ENCODE peak calls at places on chromosomes 2 and 18, in seven cellular contexts. E is GM23248, F is hepatocyte, J is GM23338, I is neural progenitor cell, Y is MM.1S, P is HCT116. X is an unnamed sample.

GRCh38 chr2:237125967-237126366 is 40.3 kb downstream of the COPS8 start:
- DNase-seq in I (no peak), Y (no peak), J (no peak), E (no peak), P (no peak), F (peak; percentile 59), X (no peak)

GRCh38 chr2:105655244-105655643 is 89.5 kb upstream of the NCK2 start:
- DNase-seq in J (no peak), F (no peak), E (peak; percentile 11), P (no peak), I (no peak), Y (no peak), X (no peak)

GRCh38 chr2:217752714-217753459 is 249.9 kb downstream of the TNS1 start:
- DNase-seq in P (no peak), Y (no peak), J (no peak), F (no peak), E (no peak), I (no peak), X (no peak)

GRCh38 chr2:74191596-74192380 is 6.6 kb upstream of the MTHFD2 start:
- DNase-seq in Y (no peak), I (no peak), F (no peak), J (peak; percentile 37), E (no peak), P (no peak), X (no peak)

GRCh38 chr2:3605013-3605961 is 10.4 kb downstream of the COLEC11 start:
- DNase-seq in E (peak; percentile 64), Y (no peak), J (peak; percentile 24), I (no peak), F (no peak), P (peak; percentile 82), X (peak; percentile 48)

GRCh38 chr2:9228781-9229469 is 22.3 kb downstream of the ASAP2 start:
- DNase-seq in F (no peak), J (no peak), E (no peak), Y (no peak), I (no peak), P (no peak), X (no peak)

GRCh38 chr18:79740741-79741700 is 56.7 kb upstream of the KCNG2 start:
- DNase-seq in E (no peak), I (no peak), J (no peak), Y (no peak), P (no peak), F (no peak), X (no peak)

GRCh38 chr2:150888337-150888736 is 373.3 kb downstream of the RBM43 start:
- DNase-seq in E (peak; percentile 73), I (no peak), J (no peak), F (no peak), Y (no peak), P (no peak), X (no peak)

GRCh38 chr2:73830871-73831401 is 2.2 kb downstream of the STAMBP start:
- DNase-seq in E (peak; percentile 91), I (no peak), Y (no peak), F (no peak), P (no peak), J (no peak), X (peak; percentile 89)

GRCh38 chr2:43368483-43369385 is 142.3 kb upstream of the ZFP36L2 start:
- DNase-seq in J (no peak), F (no peak), Y (no peak), I (no peak), P (no peak), E (peak; percentile 59), X (no peak)

GRCh38 chr2:54724560-54725342 is 1.3 kb downstream of the EML6 start:
- DNase-seq in I (peak; percentile 80), Y (peak; percentile 21), J (peak; percentile 53), F (peak; percentile 54), E (peak; percentile 53), P (no peak), X (peak; percentile 25)

GRCh38 chr2:160893581-160893980 is 266.6 kb upstream of the TANK start:
- DNase-seq in J (no peak), P (no peak), F (no peak), E (no peak), Y (no peak), I (no peak), X (no peak)

GRCh38 chr2:10579441-10580169 is 110.2 kb downstream of the NOL10 start:
- DNase-seq in Y (no peak), P (no peak), F (no peak), E (no peak), I (no peak), J (no peak), X (no peak)

GRCh38 chr2:235842941-235843340 is 325.2 kb downstream of the GBX2 start:
- DNase-seq in Y (no peak), I (no peak), E (no peak), F (no peak), P (no peak), J (no peak), X (no peak)

GRCh38 chr2:37767051-37767450 is 95.6 kb upstream of the CDC42EP3 start:
- DNase-seq in E (peak; percentile 33), Y (no peak), I (no peak), J (no peak), F (no peak), P (no peak), X (no peak)

GRCh38 chr18:59180150-59180845 is 39.7 kb upstream of the GRP start:
- DNase-seq in I (no peak), E (peak; percentile 69), Y (no peak), J (no peak), P (no peak), F (no peak), X (no peak)

GRCh38 chr2:28420717-28421116 is 28.1 kb downstream of the FOSL2 start:
- DNase-seq in F (no peak), J (no peak), P (no peak), E (no peak), Y (no peak), I (no peak), X (no peak)

GRCh38 chr2:55827855-55828254 is 95.7 kb downstream of the EFEMP1 start:
- DNase-seq in E (peak; percentile 37), Y (no peak), F (no peak), J (no peak), I (no peak), P (no peak), X (peak; percentile 49)

GRCh38 chr2:43158259-43158880 is 68.0 kb downstream of the ZFP36L2 start:
- DNase-seq in I (no peak), E (peak; percentile 90), P (peak; percentile 19), J (no peak), F (peak; percentile 72), Y (no peak), X (peak; percentile 86)

GRCh38 chr2:2234398-2234797 is 96.7 kb downstream of the MYT1L start:
- DNase-seq in Y (no peak), E (no peak), J (peak; percentile 10), F (no peak), I (peak; percentile 15), P (no peak), X (no peak)

GRCh38 chr2:206253125-206253787 is 21.2 kb upstream of the ZDBF2 start:
- DNase-seq in E (no peak), J (no peak), I (peak; percentile 49), Y (no peak), F (no peak), P (no peak), X (no peak)
- TF ChIP-seq EZH2 in E (no peak), J (no peak), I (peak; percentile 71), Y (no peak), F (peak; percentile 18), P (no peak), X (no peak)

DNA sequence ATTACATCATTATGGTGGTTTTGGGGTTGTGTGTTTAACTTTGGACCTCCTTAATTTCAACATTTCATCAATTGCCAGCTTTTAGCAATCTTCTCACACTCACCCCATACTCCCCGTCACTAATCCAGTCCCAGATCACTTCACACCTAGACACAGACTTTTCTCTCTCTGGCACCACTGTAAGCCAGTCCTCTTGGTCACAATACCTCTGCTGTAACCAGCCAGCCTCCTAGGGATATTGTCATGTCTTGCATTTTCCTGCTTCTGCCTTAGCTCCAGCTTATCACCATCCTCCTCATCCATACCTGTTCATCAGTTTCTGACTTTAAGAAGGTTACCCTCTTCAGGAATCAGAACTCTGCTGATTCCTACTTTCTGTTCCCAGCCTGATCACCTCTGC is 1.6 kb upstream of the STK17B start:
- DNase-seq in F (no peak), I (no peak), E (no peak), J (no peak), P (no peak), Y (no peak), X (no peak)
- H3K27ac ChIP-seq in F (no peak overlapping the region), I (no peak overlapping the region), E (no peak overlapping the region), J (no peak overlapping the region), P (no peak overlapping the region), Y (peak overlapping the region; percentile 22), X (no peak overlapping the region)

GRCh38 chr18:62326646-62327348 is 1.7 kb downstream of the TNFRSF11A start:
- DNase-seq in F (no peak), P (no peak), I (no peak), J (no peak), Y (no peak), E (peak; percentile 9), X (peak; percentile 16)

GRCh38 chr18:62325806-62326645 is 916 bp downstream of the TNFRSF11A start:
- DNase-seq in J (peak; percentile 59), F (no peak), I (peak; percentile 37), Y (peak; percentile 27), E (peak; percentile 48), P (no peak), X (peak; percentile 40)

GRCh38 chr18:62324355-62324828 is 718 bp upstream of the TNFRSF11A start:
- DNase-seq in P (no peak), I (peak; percentile 28), E (peak; percentile 6), Y (no peak), J (peak; percentile 45), F (no peak), X (no peak)

GRCh38 chr18:62323483-62324354 is 1.4 kb upstream of the TNFRSF11A start:
- DNase-seq in F (no peak), I (no peak), E (no peak), P (no peak), Y (no peak), J (peak; percentile 49), X (no peak)

GRCh38 chr18:62324917-62325805 is at the start of gene TNFRSF11A:
- DNase-seq in F (peak; percentile 83), P (no peak), Y (peak; percentile 52), I (peak; percentile 86), E (peak; percentile 44), J (peak; percentile 81), X (peak; percentile 71)
- TF ChIP-seq EZH2phosphoT487 in F (peak; percentile 28), P (no peak), Y (no peak), I (no peak), E (peak; percentile 66), J (no peak), X (no peak)

GRCh38 chr18:34222025-34222395 is 2.7 kb downstream of the NOL4 start:
- DNase-seq in P (no peak), I (peak; percentile 60), J (peak; percentile 57), Y (peak; percentile 38), E (peak; percentile 9), F (peak; percentile 5), X (no peak)

GRCh38 chr18:34224423-34225217 is at the start of gene NOL4:
- DNase-seq in Y (no peak), P (no peak), E (peak; percentile 22), J (peak; percentile 99), F (peak; percentile 85), I (peak; percentile 99), X (peak; percentile 36)

GRCh38 chr18:34223164-34223892 is 1.4 kb downstream of the NOL4 start:
- DNase-seq in I (peak; percentile 65), J (peak; percentile 80), P (no peak), Y (no peak), E (peak; percentile 9), F (peak; percentile 13), X (no peak)

GRCh38 chr18:34223893-34224422 is 755 bp downstream of the NOL4 start:
- DNase-seq in P (no peak), E (peak; percentile 3), Y (no peak), J (no peak), F (no peak), I (peak; percentile 6), X (no peak)

GRCh38 chr18:34222396-34223163 is 2.1 kb downstream of the NOL4 start:
- DNase-seq in Y (peak; percentile 32), I (peak; percentile 73), P (no peak), E (peak; percentile 29), J (peak; percentile 79), F (peak; percentile 19), X (peak; percentile 9)
- TF ChIP-seq EZH2 in Y (no peak), I (peak; percentile 39), P (no peak), E (no peak), J (no peak), F (no peak), X (no peak)

X was measured in PC-3.